ENCODE peak calls at places on chromosomes 6 and 20, in eight cellular contexts. T, Q, R, W, X, L, N and D are unnamed samples.

GRCh38 chr6:123208111-123208510 is 212.1 kb downstream of the CLVS2 start:
- DNase-seq in T (no peak), Q (no peak), R (no peak), W (no peak), X (no peak), L (no peak), N (no peak), D (no peak)

GRCh38 chr6:100237881-100238280 is 226.8 kb downstream of the SIM1 start:
- DNase-seq in T (no peak), Q (no peak), R (no peak), W (no peak), X (peak; percentile 40), L (peak; percentile 20), N (no peak), D (no peak)

GRCh38 chr6:4667591-4667990 is 108.6 kb upstream of the CDYL start:
- DNase-seq in T (no peak), Q (no peak), R (no peak), W (no peak), X (no peak), L (no peak), N (no peak), D (no peak)

GRCh38 chr6:165227644-165228329 is 81.6 kb downstream of the C6orf118 start:
- DNase-seq in T (no peak), Q (no peak), R (no peak), W (no peak), X (peak; percentile 68), L (peak; percentile 97), N (no peak), D (no peak)

GRCh38 chr6:19465240-19465639 is 371.9 kb upstream of the ID4 start:
- DNase-seq in T (no peak), Q (no peak), R (no peak), W (no peak), X (no peak), L (no peak), N (no peak), D (no peak)

GRCh38 chr6:139996253-139996834 is 621.9 kb upstream of the CITED2 start:
- DNase-seq in T (no peak), Q (no peak), R (no peak), W (no peak), X (peak; percentile 31), L (peak; percentile 13), N (peak; percentile 62), D (peak; percentile 83)

GRCh38 chr20:46057856-46058655 is 29.0 kb downstream of the SLC12A5 start:
- DNase-seq in T (no peak), Q (no peak), R (no peak), W (no peak), X (peak; percentile 35), L (peak; percentile 76), N (peak; percentile 93), D (no peak)

GRCh38 chr6:170575250-170575649 is 9.2 kb downstream of the PDCD2 start:
- DNase-seq in T (no peak), Q (no peak), R (no peak), W (no peak), X (no peak), L (peak; percentile 47), N (peak; percentile 36), D (no peak)

GRCh38 chr6:149938571-149939462 is 3.0 kb upstream of the ULBP2 start:
- DNase-seq in T (no peak), Q (no peak), R (no peak), W (no peak), X (peak; percentile 9), L (peak; percentile 60), N (no peak), D (peak; percentile 61)

GRCh38 chr6:46733410-46733809 is 1.8 kb downstream of the PLA2G7 start:
- DNase-seq in T (no peak), Q (no peak), R (no peak), W (no peak), X (no peak), L (no peak), N (no peak), D (no peak)

GRCh38 chr6:46734867-46735719 is at the start of gene PLA2G7:
- DNase-seq in T (no peak), Q (no peak), R (no peak), W (no peak), X (peak; percentile 24), L (peak; percentile 40), N (peak; percentile 78), D (no peak)

GRCh38 chr6:46730918-46731461 is 4.2 kb downstream of the PLA2G7 start:
- DNase-seq in T (no peak), Q (no peak), R (no peak), W (no peak), X (no peak), L (no peak), N (no peak), D (no peak)

GRCh38 chr6:46736913-46737312 is 1.7 kb upstream of the PLA2G7 start:
- DNase-seq in T (no peak), Q (no peak), R (no peak), W (no peak), X (no peak), L (no peak), N (no peak), D (no peak)

DNA sequence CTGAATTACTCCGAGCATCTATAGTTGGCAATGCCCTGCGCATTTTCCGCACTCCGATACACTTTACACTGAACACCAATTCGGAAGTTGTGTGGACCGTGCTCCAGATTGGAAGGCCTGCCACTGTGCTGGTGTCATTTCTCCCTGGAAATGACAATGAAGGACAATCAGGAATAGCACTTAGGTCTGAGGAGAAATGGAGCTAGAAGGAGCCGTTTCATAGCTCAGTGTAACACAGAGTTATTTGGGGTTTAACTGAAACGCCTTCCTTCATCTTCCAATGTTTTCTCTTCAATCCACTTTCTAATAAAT is 501 bp upstream of the PLA2G7 start:
- DNase-seq in T (no peak), Q (no peak), R (no peak), W (no peak), X (no peak), L (no peak), N (no peak), D (no peak)
- TF ChIP-seq EZH2 in T (no peak), Q (no peak), R (no peak), W (no peak), X (peak; percentile 84), L (peak; percentile 79), N (peak; percentile 51), D (no peak)

GRCh38 chr6:39228111-39228971 is 934 bp downstream of the KCNK5 start:
- DNase-seq in T (no peak), Q (no peak), R (no peak), W (no peak), X (no peak), L (no peak), N (no peak), D (no peak)

GRCh38 chr6:39225543-39225942 is 3.7 kb downstream of the KCNK5 start:
- DNase-seq in T (peak; percentile 65), Q (no peak), R (no peak), W (no peak), X (no peak), L (no peak), N (no peak), D (no peak)

GRCh38 chr6:39227476-39227875 is 1.8 kb downstream of the KCNK5 start:
- DNase-seq in T (no peak), Q (no peak), R (no peak), W (no peak), X (no peak), L (no peak), N (no peak), D (no peak)

GRCh38 chr6:39225946-39226437 is 3.3 kb downstream of the KCNK5 start:
- DNase-seq in T (peak; percentile 59), Q (no peak), R (no peak), W (no peak), X (no peak), L (no peak), N (no peak), D (no peak)

GRCh38 chr6:39226606-39227300 is 2.5 kb downstream of the KCNK5 start:
- DNase-seq in T (no peak), Q (no peak), R (no peak), W (no peak), X (no peak), L (no peak), N (no peak), D (no peak)
- H3K4me1 ChIP-seq in T (peaks cover 53% of the 10 kb centered on the region), Q (peaks cover 9% of the 10 kb centered on the region), R (peaks cover 40% of the 10 kb centered on the region), W (peaks cover 13% of the 10 kb centered on the region), X (no peaks in the 10 kb centered on the region), L (no peaks in the 10 kb centered on the region), N (peaks cover 84% of the 10 kb centered on the region), D (no peaks in the 10 kb centered on the region)

DNA sequence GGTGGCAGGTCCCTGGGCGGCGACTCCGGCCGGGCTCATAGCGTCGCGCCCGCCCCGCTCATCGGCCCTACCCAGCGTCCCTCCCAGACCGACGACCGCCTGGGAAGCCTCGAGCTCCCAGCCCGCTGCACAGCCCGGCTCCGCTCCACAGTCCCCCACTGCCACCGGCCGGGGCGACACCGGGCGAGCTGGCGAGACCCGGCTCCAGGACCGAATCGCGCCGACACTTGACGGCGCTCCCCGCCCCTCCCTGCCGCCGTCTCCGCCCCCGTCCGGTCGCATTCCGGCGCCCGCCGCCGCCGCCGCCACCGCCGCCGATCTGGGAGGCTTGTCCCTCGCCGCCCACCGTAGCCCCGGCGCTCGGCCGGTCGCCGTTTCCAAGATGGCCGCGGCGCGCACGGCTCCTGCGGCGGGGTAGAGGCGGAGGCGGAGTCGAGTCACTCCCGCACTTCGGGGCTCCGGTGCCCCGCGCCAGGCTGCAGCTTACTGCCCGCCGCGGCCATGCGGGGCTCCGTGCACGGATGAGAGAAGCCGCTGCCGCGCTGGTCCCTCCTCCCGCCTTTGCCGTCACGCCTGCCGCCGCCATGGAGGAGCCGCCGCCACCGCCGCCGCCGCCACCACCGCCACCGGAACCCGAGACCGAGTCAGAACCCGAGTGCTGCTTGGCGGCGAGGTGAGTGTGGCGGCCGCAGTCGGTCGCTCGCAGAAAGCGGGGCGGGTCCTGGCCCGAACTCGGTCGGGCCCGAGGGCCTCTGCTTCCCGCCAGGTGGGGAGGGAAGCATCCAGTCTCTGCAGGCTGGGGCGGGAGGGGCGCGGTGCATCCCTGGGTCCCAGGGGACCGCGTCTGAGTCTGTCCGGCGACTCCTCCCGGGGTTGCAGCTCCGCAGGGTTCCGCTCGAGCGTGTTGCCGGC is at the start of gene MAP3K4:
- DNase-seq in T (peak; percentile 92), Q (peak; percentile 47), R (peak; percentile 65), W (no peak), X (peak; percentile 82), L (peak; percentile 90), N (peak; percentile 81), D (peak; percentile 60)
- TF ChIP-seq EZH2 in T (no peak), Q (no peak), R (no peak), W (no peak), X (no peak), L (no peak), N (no peak), D (no peak)

GRCh38 chr20:22623211-22623610 is 38.8 kb upstream of the FOXA2 start:
- DNase-seq in T (no peak), Q (peak; percentile 27), R (no peak), W (no peak), X (no peak), L (peak; percentile 1), N (peak; percentile 38), D (no peak)
- H3K4me1 ChIP-seq in T (no peaks in the 10 kb centered on the region), Q (no peaks in the 10 kb centered on the region), R (peaks cover 12% of the 10 kb centered on the region), W (no peaks in the 10 kb centered on the region), X (no peaks in the 10 kb centered on the region), L (no peaks in the 10 kb centered on the region), N (peaks cover 23% of the 10 kb centered on the region), D (no peaks in the 10 kb centered on the region)